ENCODE peak calls at places on chromosome 19, in six cellular contexts. One of them, this sample, is unnamed.

GRCh38 chr19:53254451-53255341 is at the start of gene ZNF677:
- ATAC-seq in stimulated activated naive CD8-positive, alpha-beta T cell treated with anti-CD3 and anti-CD28 coated beads, Interleukin-15, amount 100 ng/mL, for 72 hours: peak; percentile 100
- ATAC-seq in heart right ventricle: peak; percentile 100
- ATAC-seq in effector memory CD8-positive, alpha-beta T cell: peak; percentile 100
- ATAC-seq in mucosa of descending colon: peak; percentile 100
- ATAC-seq in upper lobe of right lung: peak; percentile 100
- ATAC-seq in this sample: peak; percentile 100

GRCh38 chr19:22532388-22533310 is 101.5 kb upstream of the ZNF492 start:
- ATAC-seq in stimulated activated naive CD8-positive, alpha-beta T cell treated with anti-CD3 and anti-CD28 coated beads, Interleukin-15, amount 100 ng/mL, for 72 hours: no peak
- ATAC-seq in heart right ventricle: peak; percentile 84
- ATAC-seq in effector memory CD8-positive, alpha-beta T cell: no peak
- ATAC-seq in mucosa of descending colon: peak; percentile 38
- ATAC-seq in upper lobe of right lung: peak; percentile 92
- ATAC-seq in this sample: no peak

GRCh38 chr19:49474545-49474930 is 523 bp downstream of the FLT3LG start:
- ATAC-seq in stimulated activated naive CD8-positive, alpha-beta T cell treated with anti-CD3 and anti-CD28 coated beads, Interleukin-15, amount 100 ng/mL, for 72 hours: no peak
- ATAC-seq in heart right ventricle: peak; percentile 6
- ATAC-seq in effector memory CD8-positive, alpha-beta T cell: no peak
- ATAC-seq in mucosa of descending colon: no peak
- ATAC-seq in upper lobe of right lung: no peak
- ATAC-seq in this sample: no peak

GRCh38 chr19:51018745-51019543 is 565 bp downstream of the KLK10 start:
- ATAC-seq in stimulated activated naive CD8-positive, alpha-beta T cell treated with anti-CD3 and anti-CD28 coated beads, Interleukin-15, amount 100 ng/mL, for 72 hours: peak; percentile 40
- ATAC-seq in heart right ventricle: no peak
- ATAC-seq in effector memory CD8-positive, alpha-beta T cell: no peak
- ATAC-seq in mucosa of descending colon: no peak
- ATAC-seq in upper lobe of right lung: peak; percentile 34
- ATAC-seq in this sample: no peak

GRCh38 chr19:16594131-16594586 is 21.9 kb upstream of the SLC35E1 start:
- ATAC-seq in stimulated activated naive CD8-positive, alpha-beta T cell treated with anti-CD3 and anti-CD28 coated beads, Interleukin-15, amount 100 ng/mL, for 72 hours: peak; percentile 86
- ATAC-seq in heart right ventricle: peak; percentile 12
- ATAC-seq in effector memory CD8-positive, alpha-beta T cell: peak; percentile 83
- ATAC-seq in mucosa of descending colon: peak; percentile 45
- ATAC-seq in upper lobe of right lung: peak; percentile 67
- ATAC-seq in this sample: peak; percentile 69

GRCh38 chr19:18086590-18087138 is at the start of gene IL12RB1:
- ATAC-seq in stimulated activated naive CD8-positive, alpha-beta T cell treated with anti-CD3 and anti-CD28 coated beads, Interleukin-15, amount 100 ng/mL, for 72 hours: peak; percentile 65
- ATAC-seq in heart right ventricle: peak; percentile 33
- ATAC-seq in effector memory CD8-positive, alpha-beta T cell: peak; percentile 35
- ATAC-seq in mucosa of descending colon: peak; percentile 62
- ATAC-seq in upper lobe of right lung: peak; percentile 56
- ATAC-seq in this sample: peak; percentile 64

GRCh38 chr19:19445911-19446361 is 40.5 kb downstream of the GATAD2A start:
- ATAC-seq in stimulated activated naive CD8-positive, alpha-beta T cell treated with anti-CD3 and anti-CD28 coated beads, Interleukin-15, amount 100 ng/mL, for 72 hours: peak; percentile 83
- ATAC-seq in heart right ventricle: no peak
- ATAC-seq in effector memory CD8-positive, alpha-beta T cell: peak; percentile 58
- ATAC-seq in mucosa of descending colon: no peak
- ATAC-seq in upper lobe of right lung: peak; percentile 38
- ATAC-seq in this sample: peak; percentile 55

GRCh38 chr19:19460258-19460731 is 54.8 kb downstream of the GATAD2A start:
- ATAC-seq in stimulated activated naive CD8-positive, alpha-beta T cell treated with anti-CD3 and anti-CD28 coated beads, Interleukin-15, amount 100 ng/mL, for 72 hours: peak; percentile 68
- ATAC-seq in heart right ventricle: peak; percentile 12
- ATAC-seq in effector memory CD8-positive, alpha-beta T cell: peak; percentile 23
- ATAC-seq in mucosa of descending colon: peak; percentile 5
- ATAC-seq in upper lobe of right lung: no peak
- ATAC-seq in this sample: peak; percentile 54

GRCh38 chr19:33780251-33780650 is 16.4 kb upstream of the KCTD15 start:
- ATAC-seq in stimulated activated naive CD8-positive, alpha-beta T cell treated with anti-CD3 and anti-CD28 coated beads, Interleukin-15, amount 100 ng/mL, for 72 hours: no peak
- ATAC-seq in heart right ventricle: no peak
- ATAC-seq in effector memory CD8-positive, alpha-beta T cell: no peak
- ATAC-seq in mucosa of descending colon: no peak
- ATAC-seq in upper lobe of right lung: no peak
- ATAC-seq in this sample: no peak

GRCh38 chr19:56314584-56315075 is at the start of gene ZSCAN5A:
- ATAC-seq in stimulated activated naive CD8-positive, alpha-beta T cell treated with anti-CD3 and anti-CD28 coated beads, Interleukin-15, amount 100 ng/mL, for 72 hours: peak; percentile 87
- ATAC-seq in heart right ventricle: peak; percentile 95
- ATAC-seq in effector memory CD8-positive, alpha-beta T cell: peak; percentile 79
- ATAC-seq in mucosa of descending colon: peak; percentile 91
- ATAC-seq in upper lobe of right lung: peak; percentile 93
- ATAC-seq in this sample: peak; percentile 86

GRCh38 chr19:47190167-47190727 is 40.8 kb downstream of the BBC3 start:
- ATAC-seq in stimulated activated naive CD8-positive, alpha-beta T cell treated with anti-CD3 and anti-CD28 coated beads, Interleukin-15, amount 100 ng/mL, for 72 hours: peak; percentile 48
- ATAC-seq in heart right ventricle: peak; percentile 63
- ATAC-seq in effector memory CD8-positive, alpha-beta T cell: no peak
- ATAC-seq in mucosa of descending colon: peak; percentile 72
- ATAC-seq in upper lobe of right lung: peak; percentile 86
- ATAC-seq in this sample: peak; percentile 59

GRCh38 chr19:12933287-12934072 is at the start of gene FARSA:
- ATAC-seq in stimulated activated naive CD8-positive, alpha-beta T cell treated with anti-CD3 and anti-CD28 coated beads, Interleukin-15, amount 100 ng/mL, for 72 hours: peak; percentile 74
- ATAC-seq in heart right ventricle: peak; percentile 84
- ATAC-seq in effector memory CD8-positive, alpha-beta T cell: peak; percentile 60
- ATAC-seq in mucosa of descending colon: peak; percentile 85
- ATAC-seq in upper lobe of right lung: peak; percentile 86
- ATAC-seq in this sample: peak; percentile 77

GRCh38 chr19:48634424-48635262 is 2.5 kb downstream of the DBP start:
- ATAC-seq in stimulated activated naive CD8-positive, alpha-beta T cell treated with anti-CD3 and anti-CD28 coated beads, Interleukin-15, amount 100 ng/mL, for 72 hours: peak; percentile 43
- ATAC-seq in heart right ventricle: peak; percentile 66
- ATAC-seq in effector memory CD8-positive, alpha-beta T cell: peak; percentile 8
- ATAC-seq in mucosa of descending colon: peak; percentile 58
- ATAC-seq in upper lobe of right lung: peak; percentile 65
- ATAC-seq in this sample: peak; percentile 56

GRCh38 chr19:46251415-46251814 is 21.9 kb downstream of the IGFL1 start:
- ATAC-seq in stimulated activated naive CD8-positive, alpha-beta T cell treated with anti-CD3 and anti-CD28 coated beads, Interleukin-15, amount 100 ng/mL, for 72 hours: no peak
- ATAC-seq in heart right ventricle: no peak
- ATAC-seq in effector memory CD8-positive, alpha-beta T cell: no peak
- ATAC-seq in mucosa of descending colon: no peak
- ATAC-seq in upper lobe of right lung: peak; percentile 16
- ATAC-seq in this sample: no peak

GRCh38 chr19:6765738-6766356 is 1.4 kb downstream of the SH2D3A start:
- ATAC-seq in stimulated activated naive CD8-positive, alpha-beta T cell treated with anti-CD3 and anti-CD28 coated beads, Interleukin-15, amount 100 ng/mL, for 72 hours: no peak
- ATAC-seq in heart right ventricle: no peak
- ATAC-seq in effector memory CD8-positive, alpha-beta T cell: no peak
- ATAC-seq in mucosa of descending colon: peak; percentile 72
- ATAC-seq in upper lobe of right lung: peak; percentile 71
- ATAC-seq in this sample: no peak

GRCh38 chr19:2087621-2088100 is 8.5 kb downstream of the MOB3A start:
- ATAC-seq in stimulated activated naive CD8-positive, alpha-beta T cell treated with anti-CD3 and anti-CD28 coated beads, Interleukin-15, amount 100 ng/mL, for 72 hours: no peak
- ATAC-seq in heart right ventricle: no peak
- ATAC-seq in effector memory CD8-positive, alpha-beta T cell: peak; percentile 25
- ATAC-seq in mucosa of descending colon: peak; percentile 40
- ATAC-seq in upper lobe of right lung: peak; percentile 54
- ATAC-seq in this sample: peak; percentile 15

GRCh38 chr19:3189702-3190469 is 4.2 kb downstream of the NCLN start:
- ATAC-seq in stimulated activated naive CD8-positive, alpha-beta T cell treated with anti-CD3 and anti-CD28 coated beads, Interleukin-15, amount 100 ng/mL, for 72 hours: no peak
- ATAC-seq in heart right ventricle: no peak
- ATAC-seq in effector memory CD8-positive, alpha-beta T cell: no peak
- ATAC-seq in mucosa of descending colon: no peak
- ATAC-seq in upper lobe of right lung: no peak
- ATAC-seq in this sample: no peak

GRCh38 chr19:33303791-33304759 is 1.7 kb upstream of the CEBPA start:
- ATAC-seq in stimulated activated naive CD8-positive, alpha-beta T cell treated with anti-CD3 and anti-CD28 coated beads, Interleukin-15, amount 100 ng/mL, for 72 hours: no peak
- ATAC-seq in heart right ventricle: peak; percentile 5
- ATAC-seq in effector memory CD8-positive, alpha-beta T cell: no peak
- ATAC-seq in mucosa of descending colon: no peak
- ATAC-seq in upper lobe of right lung: no peak
- ATAC-seq in this sample: no peak

GRCh38 chr19:36973021-36973843 is 57.1 kb downstream of the ZNF568 start:
- ATAC-seq in stimulated activated naive CD8-positive, alpha-beta T cell treated with anti-CD3 and anti-CD28 coated beads, Interleukin-15, amount 100 ng/mL, for 72 hours: peak; percentile 99
- ATAC-seq in heart right ventricle: peak; percentile 100
- ATAC-seq in effector memory CD8-positive, alpha-beta T cell: peak; percentile 95
- ATAC-seq in mucosa of descending colon: peak; percentile 99
- ATAC-seq in upper lobe of right lung: peak; percentile 98
- ATAC-seq in this sample: peak; percentile 98

GRCh38 chr19:43774103-43774939 is 6.5 kb downstream of the KCNN4 start:
- ATAC-seq in stimulated activated naive CD8-positive, alpha-beta T cell treated with anti-CD3 and anti-CD28 coated beads, Interleukin-15, amount 100 ng/mL, for 72 hours: no peak
- ATAC-seq in heart right ventricle: peak; percentile 86
- ATAC-seq in effector memory CD8-positive, alpha-beta T cell: peak; percentile 61
- ATAC-seq in mucosa of descending colon: peak; percentile 78
- ATAC-seq in upper lobe of right lung: peak; percentile 87
- ATAC-seq in this sample: no peak

GRCh38 chr19:21608571-21608970 is 103.2 kb downstream of the ZNF429 start:
- ATAC-seq in stimulated activated naive CD8-positive, alpha-beta T cell treated with anti-CD3 and anti-CD28 coated beads, Interleukin-15, amount 100 ng/mL, for 72 hours: no peak
- ATAC-seq in heart right ventricle: no peak
- ATAC-seq in effector memory CD8-positive, alpha-beta T cell: no peak
- ATAC-seq in mucosa of descending colon: peak; percentile 54
- ATAC-seq in upper lobe of right lung: peak; percentile 74
- ATAC-seq in this sample: no peak

GRCh38 chr19:19532806-19533701 is 4.3 kb downstream of the YJEFN3 start:
- ATAC-seq in stimulated activated naive CD8-positive, alpha-beta T cell treated with anti-CD3 and anti-CD28 coated beads, Interleukin-15, amount 100 ng/mL, for 72 hours: peak; percentile 7
- ATAC-seq in heart right ventricle: no peak
- ATAC-seq in effector memory CD8-positive, alpha-beta T cell: no peak
- ATAC-seq in mucosa of descending colon: no peak
- ATAC-seq in upper lobe of right lung: no peak
- ATAC-seq in this sample: no peak

GRCh38 chr19:6060600-6061391 is 49.5 kb downstream of the RFX2 start:
- ATAC-seq in stimulated activated naive CD8-positive, alpha-beta T cell treated with anti-CD3 and anti-CD28 coated beads, Interleukin-15, amount 100 ng/mL, for 72 hours: no peak
- ATAC-seq in heart right ventricle: no peak
- ATAC-seq in effector memory CD8-positive, alpha-beta T cell: peak; percentile 63
- ATAC-seq in mucosa of descending colon: no peak
- ATAC-seq in upper lobe of right lung: no peak
- ATAC-seq in this sample: peak; percentile 49

This sample was measured in activated T-helper 17 cell treated with anti-CD3 and anti-CD28 coated beads, Interleukin-2, amount 50 U/mL, for 72 hours.